ENCODE peak calls at places on chromosomes 1 and 21, in five cellular contexts. One of them, this sample, is unnamed.
A peak's percentile ranks its signal among the peaks of the same experiment; 100 is the strongest.

GRCh38 chr21:34072145-34073031 is 990 bp upstream of the MRPS6 start:
- DNase-seq in nephron progenitor cell: no peak
- DNase-seq in K562: no peak
- DNase-seq in MV-4-11: no peak
- DNase-seq in fibroblast of the conjunctiva: no peak
- DNase-seq in this sample: no peak

GRCh38 chr1:229480500-229480899 is 27.6 kb downstream of the NUP133 start:
- DNase-seq in MV-4-11: no peak
- DNase-seq in nephron progenitor cell: no peak
- DNase-seq in fibroblast of the conjunctiva: no peak
- DNase-seq in K562: no peak
- DNase-seq in this sample: no peak

GRCh38 chr21:31235671-31236450 is 108.2 kb downstream of the TIAM1 start:
- DNase-seq in MV-4-11: peak; percentile 4
- DNase-seq in fibroblast of the conjunctiva: no peak
- DNase-seq in nephron progenitor cell: no peak
- DNase-seq in K562: no peak
- DNase-seq in this sample: no peak

GRCh38 chr1:233885196-233886028 is 19.1 kb upstream of the SLC35F3 start:
- DNase-seq in fibroblast of the conjunctiva: no peak
- DNase-seq in nephron progenitor cell: no peak
- DNase-seq in MV-4-11: no peak
- DNase-seq in K562: no peak
- DNase-seq in this sample: no peak

GRCh38 chr1:5494518-5494917 is 497.7 kb downstream of the NPHP4 start:
- DNase-seq in K562: no peak
- DNase-seq in fibroblast of the conjunctiva: no peak
- DNase-seq in nephron progenitor cell: no peak
- DNase-seq in MV-4-11: no peak
- DNase-seq in this sample: no peak

GRCh38 chr1:119799599-119800177 is 11.6 kb downstream of the REG4 start:
- DNase-seq in nephron progenitor cell: no peak
- DNase-seq in K562: no peak
- DNase-seq in fibroblast of the conjunctiva: no peak
- DNase-seq in MV-4-11: no peak
- DNase-seq in this sample: no peak

GRCh38 chr1:97192872-97193572 is 471.4 kb downstream of the PTBP2 start:
- DNase-seq in fibroblast of the conjunctiva: peak; percentile 92
- DNase-seq in nephron progenitor cell: no peak
- DNase-seq in K562: no peak
- DNase-seq in MV-4-11: no peak
- DNase-seq in this sample: no peak

GRCh38 chr1:81304187-81304586 is 496.5 kb upstream of the ADGRL2 start:
- DNase-seq in nephron progenitor cell: no peak
- DNase-seq in K562: no peak
- DNase-seq in MV-4-11: no peak
- DNase-seq in fibroblast of the conjunctiva: peak; percentile 17
- DNase-seq in this sample: no peak

GRCh38 chr1:22835920-22836319 is 125.3 kb downstream of the EPHB2 start:
- DNase-seq in fibroblast of the conjunctiva: no peak
- DNase-seq in K562: no peak
- DNase-seq in MV-4-11: no peak
- DNase-seq in nephron progenitor cell: peak; percentile 21
- DNase-seq in this sample: no peak

GRCh38 chr1:69858534-69858933 is 290.8 kb downstream of the LRRC7 start:
- DNase-seq in MV-4-11: no peak
- DNase-seq in K562: no peak
- DNase-seq in nephron progenitor cell: no peak
- DNase-seq in fibroblast of the conjunctiva: no peak
- DNase-seq in this sample: no peak

GRCh38 chr1:25771246-25772114 is 28.5 kb upstream of the SELENON start:
- DNase-seq in MV-4-11: peak; percentile 48
- DNase-seq in fibroblast of the conjunctiva: no peak
- DNase-seq in K562: no peak
- DNase-seq in nephron progenitor cell: peak; percentile 76
- DNase-seq in this sample: no peak

GRCh38 chr1:160492617-160493016 is 30.4 kb downstream of the SLAMF6 start:
- DNase-seq in fibroblast of the conjunctiva: no peak
- DNase-seq in MV-4-11: no peak
- DNase-seq in nephron progenitor cell: no peak
- DNase-seq in K562: no peak
- DNase-seq in this sample: no peak

GRCh38 chr1:104648269-104648691 is 898.6 kb downstream of the AMY1C start:
- DNase-seq in fibroblast of the conjunctiva: peak; percentile 0
- DNase-seq in MV-4-11: peak; percentile 64
- DNase-seq in K562: no peak
- DNase-seq in nephron progenitor cell: no peak
- DNase-seq in this sample: peak; percentile 73

GRCh38 chr1:158999301-159000069 is 10.2 kb upstream of the IFI16 start:
- DNase-seq in fibroblast of the conjunctiva: peak; percentile 94
- DNase-seq in MV-4-11: no peak
- DNase-seq in nephron progenitor cell: peak; percentile 74
- DNase-seq in K562: no peak
- DNase-seq in this sample: no peak

GRCh38 chr1:39142394-39143060 is 62.0 kb upstream of the MACF1 start:
- DNase-seq in fibroblast of the conjunctiva: no peak
- DNase-seq in K562: no peak
- DNase-seq in nephron progenitor cell: no peak
- DNase-seq in MV-4-11: no peak
- DNase-seq in this sample: no peak

GRCh38 chr1:63898428-63899220 is 124.8 kb downstream of the ROR1 start:
- DNase-seq in fibroblast of the conjunctiva: no peak
- DNase-seq in MV-4-11: no peak
- DNase-seq in nephron progenitor cell: no peak
- DNase-seq in K562: no peak
- DNase-seq in this sample: no peak

GRCh38 chr1:109877776-109878175 is 32.9 kb upstream of the CSF1 start:
- DNase-seq in nephron progenitor cell: no peak
- DNase-seq in K562: no peak
- DNase-seq in fibroblast of the conjunctiva: no peak
- DNase-seq in MV-4-11: no peak
- DNase-seq in this sample: no peak

GRCh38 chr1:8127201-8127641 is 101.1 kb upstream of the ERRFI1 start:
- DNase-seq in MV-4-11: peak; percentile 84
- DNase-seq in fibroblast of the conjunctiva: no peak
- DNase-seq in nephron progenitor cell: no peak
- DNase-seq in K562: no peak
- DNase-seq in this sample: peak; percentile 25

GRCh38 chr1:218250492-218250891 is 34.6 kb upstream of the RRP15 start:
- DNase-seq in fibroblast of the conjunctiva: no peak
- DNase-seq in nephron progenitor cell: no peak
- DNase-seq in K562: peak; percentile 16
- DNase-seq in MV-4-11: no peak
- DNase-seq in this sample: peak; percentile 27

GRCh38 chr1:26915204-26915842 is 1.5 kb upstream of the NR0B2 start:
- DNase-seq in nephron progenitor cell: no peak
- DNase-seq in K562: no peak
- DNase-seq in MV-4-11: no peak
- DNase-seq in fibroblast of the conjunctiva: no peak
- DNase-seq in this sample: no peak

GRCh38 chr1:54012008-54012325 is 6.0 kb downstream of the LDLRAD1 start:
- DNase-seq in fibroblast of the conjunctiva: no peak
- DNase-seq in K562: no peak
- DNase-seq in nephron progenitor cell: no peak
- DNase-seq in MV-4-11: no peak
- DNase-seq in this sample: no peak

GRCh38 chr1:247103777-247104591 is at the start of gene ZNF669:
- DNase-seq in nephron progenitor cell: peak; percentile 95
- DNase-seq in K562: peak; percentile 98
- DNase-seq in fibroblast of the conjunctiva: peak; percentile 91
- DNase-seq in MV-4-11: peak; percentile 95
- DNase-seq in this sample: peak; percentile 99

GRCh38 chr1:231679109-231679508 is 52.5 kb downstream of the DISC1 start:
- DNase-seq in MV-4-11: no peak
- DNase-seq in K562: no peak
- DNase-seq in fibroblast of the conjunctiva: no peak
- DNase-seq in nephron progenitor cell: no peak
- DNase-seq in this sample: no peak

GRCh38 chr1:203306089-203306969 is 1.0 kb downstream of the BTG2 start:
- DNase-seq in MV-4-11: peak; percentile 56
- DNase-seq in K562: peak; percentile 90
- DNase-seq in fibroblast of the conjunctiva: peak; percentile 88
- DNase-seq in nephron progenitor cell: peak; percentile 30
- DNase-seq in this sample: peak; percentile 94

GRCh38 chr1:86430376-86430775 is 6.4 kb downstream of the CLCA2 start:
- DNase-seq in MV-4-11: peak; percentile 28
- DNase-seq in K562: no peak
- DNase-seq in nephron progenitor cell: no peak
- DNase-seq in fibroblast of the conjunctiva: no peak
- DNase-seq in this sample: no peak

GRCh38 chr1:112638109-112638426 is 18.4 kb downstream of the CAPZA1 start:
- DNase-seq in fibroblast of the conjunctiva: no peak
- DNase-seq in K562: no peak
- DNase-seq in nephron progenitor cell: no peak
- DNase-seq in MV-4-11: no peak
- DNase-seq in this sample: no peak

GRCh38 chr1:100461222-100461621 is 76.7 kb upstream of the GPR88 start:
- DNase-seq in nephron progenitor cell: peak; percentile 9
- DNase-seq in MV-4-11: no peak
- DNase-seq in fibroblast of the conjunctiva: peak; percentile 23
- DNase-seq in K562: no peak
- DNase-seq in this sample: no peak

GRCh38 chr21:39120876-39121599 is 62.2 kb downstream of the PSMG1 start:
- DNase-seq in nephron progenitor cell: peak; percentile 26
- DNase-seq in fibroblast of the conjunctiva: no peak
- DNase-seq in MV-4-11: no peak
- DNase-seq in K562: no peak
- DNase-seq in this sample: peak; percentile 25

GRCh38 chr1:9689011-9689706 is 37.6 kb downstream of the PIK3CD start:
- DNase-seq in MV-4-11: peak; percentile 22
- DNase-seq in fibroblast of the conjunctiva: peak; percentile 26
- DNase-seq in K562: peak; percentile 98
- DNase-seq in nephron progenitor cell: peak; percentile 94
- DNase-seq in this sample: peak; percentile 82